ENCODE peak calls at places on chromosome 1, in eight cellular contexts. S is K562, J is IMR-90, I is Peyer's patch, L is GM12892, N is transverse colon, F is A549, K is H54. E is an unnamed sample.

GRCh38 chr1:29931477-29932175 is 695.3 kb downstream of the PTPRU start:
- DNase-seq in K (no peak), J (no peak), I (no peak), S (no peak), L (no peak), N (no peak), F (no peak), E (no peak)

GRCh38 chr1:157505481-157506272 is 46.6 kb downstream of the FCRL5 start:
- DNase-seq in F (peak), I (peak), L (peak), N (peak), J (peak), S (peak), K (peak), E (peak)

GRCh38 chr1:92291372-92291999 is 7.3 kb downstream of the GLMN start:
- DNase-seq in J (peak), I (no peak), L (no peak), K (peak), S (peak), F (peak), N (no peak), E (peak)

GRCh38 chr1:111553199-111553598 is 49.8 kb upstream of the ADORA3 start:
- DNase-seq in F (peak), J (peak), L (no peak), K (peak), N (no peak), I (no peak), S (no peak), E (no peak)

GRCh38 chr1:87052400-87052799 is 138.0 kb downstream of the HS2ST1 start:
- DNase-seq in L (no peak), S (no peak), J (no peak), K (no peak), N (no peak), F (no peak), I (no peak), E (no peak)

GRCh38 chr1:54971317-54971791 is 9.1 kb upstream of the TMEM61 start:
- DNase-seq in S (no peak), J (peak), L (no peak), F (peak), I (no peak), N (no peak), K (no peak), E (no peak)

GRCh38 chr1:87201768-87202167 is 126.9 kb upstream of the LMO4 start:
- DNase-seq in J (no peak), I (no peak), N (no peak), L (no peak), F (no peak), K (no peak), S (no peak), E (no peak)

GRCh38 chr1:227451954-227452353 is 111.4 kb upstream of the ZNF678 start:
- DNase-seq in N (no peak), K (no peak), S (no peak), L (no peak), F (no peak), I (no peak), J (no peak), E (no peak)

GRCh38 chr1:30413606-30414005 is 309.8 kb downstream of the MATN1 start:
- DNase-seq in J (no peak), N (no peak), K (no peak), F (no peak), I (no peak), L (no peak), S (peak), E (no peak)

GRCh38 chr1:101293461-101294045 is 56.7 kb downstream of the S1PR1 start:
- DNase-seq in J (peak), S (no peak), N (no peak), L (no peak), I (no peak), K (no peak), F (no peak), E (no peak)

GRCh38 chr1:25720624-25721023 is 79.4 kb upstream of the SELENON start:
- DNase-seq in L (no peak), F (no peak), I (no peak), N (no peak), K (no peak), S (no peak), J (peak), E (no peak)

GRCh38 chr1:246213947-246214346 is 293.1 kb downstream of the SMYD3 start:
- DNase-seq in K (no peak), S (no peak), I (no peak), F (no peak), L (no peak), N (no peak), J (no peak), E (no peak)

GRCh38 chr1:203153989-203154821 is 21.4 kb downstream of the MYBPH start:
- DNase-seq in I (no peak), J (peak), F (no peak), N (no peak), S (no peak), L (no peak), K (peak), E (no peak)

GRCh38 chr1:43853161-43853921 is 80.3 kb upstream of the ARTN start:
- DNase-seq in I (peak), S (no peak), N (peak), L (no peak), J (peak), K (peak), F (no peak), E (peak)

GRCh38 chr1:216750031-216750627 is 26.9 kb upstream of the ESRRG start:
- DNase-seq in S (no peak), F (peak), L (no peak), J (peak), N (no peak), K (peak), I (no peak), E (peak)

GRCh38 chr1:198638894-198639319 is at the start of gene PTPRC:
- DNase-seq in F (no peak), N (no peak), J (no peak), L (no peak), S (no peak), I (peak), K (no peak), E (peak)

GRCh38 chr1:209645574-209646452 is 6.4 kb downstream of the LAMB3 start:
- DNase-seq in N (no peak), S (peak), L (no peak), K (no peak), F (no peak), I (no peak), J (no peak), E (peak)

GRCh38 chr1:16073490-16074104 is at the start of gene FAM131C:
- DNase-seq in N (peak), I (peak), J (no peak), L (peak), K (peak), F (peak), S (peak), E (peak)

GRCh38 chr1:119660253-119661078 is 12.4 kb upstream of the ZNF697 start:
- DNase-seq in K (no peak), I (no peak), F (no peak), J (no peak), S (no peak), L (no peak), N (no peak), E (no peak)

DNA sequence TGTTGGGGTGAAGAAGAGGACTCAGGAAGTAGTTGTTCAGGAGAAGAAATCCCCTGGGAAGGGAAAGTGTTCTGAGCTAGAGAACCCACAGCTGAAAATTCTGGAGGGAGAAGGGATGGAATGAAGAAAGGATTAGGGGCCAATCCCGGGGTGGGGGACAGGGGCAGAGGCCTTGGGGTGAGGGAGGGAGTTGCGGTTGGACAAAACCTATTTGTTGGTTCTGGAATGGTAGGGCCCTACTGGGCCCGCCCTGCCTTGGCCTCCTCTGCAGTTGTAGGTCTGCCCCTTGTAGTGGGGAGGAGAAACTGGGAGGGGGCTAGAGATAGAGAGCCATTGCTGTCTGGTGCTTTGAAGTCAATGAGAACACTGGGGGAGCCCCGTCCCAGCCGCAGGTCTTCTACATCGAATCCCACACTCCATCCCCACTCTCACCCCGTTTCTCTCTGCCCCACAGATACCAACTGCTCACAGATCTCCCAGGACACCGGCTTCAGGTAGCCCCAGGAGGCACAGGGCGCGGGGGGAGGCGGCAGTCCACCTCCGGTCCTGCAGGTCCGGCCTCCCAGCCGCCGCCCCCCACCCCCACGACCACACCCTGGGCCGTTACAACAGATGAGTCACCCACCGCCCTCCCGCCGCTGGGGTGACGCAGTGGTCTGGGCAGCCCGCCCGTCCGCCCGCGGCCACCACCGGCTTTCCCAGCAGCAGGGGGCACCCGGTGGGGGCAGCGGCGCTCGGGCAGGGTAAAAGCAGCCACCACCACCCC is 1.1 kb downstream of the TAGLN2 start:
- DNase-seq in S (peak), F (peak), N (peak), J (peak), K (peak), L (peak), I (peak), E (peak)
- TF ChIP-seq POLR2A in S (peak), F (no peak), N (no peak), J (peak), K (peak), L (no peak), I (no peak), E (no peak)

GRCh38 chr1:37947364-37947763 is 511 bp upstream of the INPP5B start:
- DNase-seq in K (no peak), F (no peak), J (no peak), I (no peak), N (peak), S (no peak), L (no peak), E (peak)

GRCh38 chr1:37945743-37946702 is 830 bp downstream of the INPP5B start:
- DNase-seq in J (peak), I (no peak), F (peak), K (peak), N (peak), S (peak), L (no peak), E (peak)

GRCh38 chr1:37948841-37949240 is 2.0 kb upstream of the INPP5B start:
- DNase-seq in K (no peak), J (no peak), I (no peak), L (no peak), N (no peak), F (no peak), S (no peak), E (no peak)

GRCh38 chr1:37948160-37948559 is 1.3 kb upstream of the INPP5B start:
- DNase-seq in I (no peak), K (no peak), N (no peak), J (no peak), S (no peak), F (no peak), L (no peak), E (no peak)

DNA sequence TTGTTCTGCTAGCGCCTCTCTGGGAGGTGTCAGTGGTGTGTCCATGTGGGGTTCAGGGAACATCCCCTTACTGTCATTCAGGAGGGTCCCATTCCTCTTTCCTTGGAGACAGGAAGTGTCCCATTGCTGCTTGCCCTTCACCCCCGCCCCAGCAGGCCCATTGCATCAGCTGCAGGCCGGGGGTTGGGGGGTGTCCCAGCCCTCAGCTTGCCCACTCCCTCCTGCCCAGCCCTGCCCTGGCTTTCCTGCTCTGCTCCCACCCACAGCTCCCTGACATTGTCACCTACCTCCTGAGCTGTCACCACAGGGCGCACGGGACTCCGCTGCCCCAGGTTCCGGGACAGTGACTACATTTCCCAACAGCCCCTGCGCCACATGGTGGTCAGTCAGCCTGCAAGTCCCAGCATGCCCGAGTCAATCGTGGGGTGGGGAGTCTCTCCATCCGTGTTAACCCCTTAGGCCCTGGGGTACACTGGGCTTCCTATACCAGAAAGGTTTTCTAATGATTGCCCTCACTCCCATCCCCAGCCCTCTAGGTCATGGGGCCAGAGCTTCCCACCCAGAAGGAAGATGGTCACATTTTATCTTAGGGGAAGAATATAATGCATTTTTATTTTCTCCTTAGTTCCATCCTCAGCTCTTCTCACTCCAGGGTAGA is at the start of gene INPP5B:
- DNase-seq in N (peak), S (peak), J (peak), F (peak), I (peak), L (peak), K (peak), E (peak)
- TF ChIP-seq POLR2A in N (no peak), S (peak), J (peak), F (no peak), I (peak), L (peak), K (peak), E (peak)

DNA sequence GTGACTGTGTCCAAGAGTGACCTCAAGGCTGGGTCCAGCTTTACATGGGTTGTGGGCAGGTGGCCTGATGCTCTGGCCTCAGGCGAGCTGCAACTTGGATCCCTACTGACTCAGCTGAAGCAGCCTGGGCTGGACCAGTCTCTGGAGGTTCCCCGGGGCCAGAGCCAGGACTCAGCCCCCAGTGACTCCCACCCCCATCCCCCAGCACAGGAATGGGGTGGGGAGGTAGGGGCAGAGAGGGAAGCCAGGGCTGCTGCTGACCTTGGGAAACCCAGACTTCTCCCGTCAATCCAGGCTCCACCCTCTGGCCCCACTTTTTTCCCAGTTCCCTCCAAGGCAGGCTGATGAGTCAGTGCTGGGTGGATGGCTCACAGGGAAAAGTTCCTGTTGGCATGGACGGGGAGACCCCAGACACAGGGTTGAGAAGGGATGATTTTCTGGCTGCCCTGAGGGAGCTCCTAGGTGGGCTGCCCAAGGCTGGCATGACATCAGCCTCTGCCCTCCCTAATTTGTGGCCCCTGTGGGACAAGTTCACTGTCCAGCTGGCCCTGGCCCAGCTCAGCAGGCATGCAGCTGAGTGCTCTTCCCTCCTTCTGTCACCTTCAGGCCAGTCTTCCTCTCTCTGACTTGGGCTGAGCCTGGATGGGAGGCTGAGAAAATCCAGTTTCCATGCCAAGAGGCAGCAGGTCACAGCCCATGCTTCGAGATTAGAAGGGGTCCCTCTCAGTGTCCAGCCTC is 2.2 kb downstream of the ZC3H12A start:
- DNase-seq in I (no peak), L (no peak), K (peak), N (peak), S (no peak), F (peak), J (peak), E (peak)
- TF ChIP-seq POLR2A in I (peak), L (no peak), K (no peak), N (no peak), S (no peak), F (no peak), J (peak), E (no peak)

GRCh38 chr1:159009704-159010361 is at the start of gene IFI16:
- DNase-seq in S (peak), J (peak), K (peak), F (peak), N (peak), L (peak), I (peak), E (peak)
- TF ChIP-seq POLR2A in S (no peak), J (peak), K (peak), F (no peak), N (peak), L (peak), I (peak), E (no peak)

GRCh38 chr1:76110662-76111061 is 36.1 kb downstream of the ST6GALNAC3 start:
- DNase-seq in S (no peak), K (no peak), F (peak), I (no peak), N (no peak), L (no peak), J (peak), E (no peak)

GRCh38 chr1:76106719-76107235 is 32.2 kb downstream of the ST6GALNAC3 start:
- DNase-seq in I (no peak), L (no peak), S (no peak), K (no peak), F (no peak), J (no peak), N (no peak), E (no peak)

GRCh38 chr1:76106251-76106650 is 31.7 kb downstream of the ST6GALNAC3 start:
- DNase-seq in L (no peak), K (no peak), I (no peak), J (no peak), F (no peak), N (no peak), S (no peak), E (no peak)

GRCh38 chr1:76109901-76110560 is 35.5 kb downstream of the ST6GALNAC3 start:
- DNase-seq in S (no peak), N (no peak), I (no peak), L (no peak), F (no peak), K (no peak), J (no peak), E (no peak)

GRCh38 chr1:76109404-76109803 is 34.9 kb downstream of the ST6GALNAC3 start:
- DNase-seq in I (no peak), F (no peak), S (no peak), N (no peak), L (no peak), J (no peak), K (no peak), E (no peak)
- TF ChIP-seq POLR2A in I (no peak), F (no peak), S (no peak), N (no peak), L (no peak), J (no peak), K (no peak), E (no peak)

E was measured in erythroblast.